ENCODE peak calls at places on chromosomes 1 and 21, in four cellular contexts. One of them, this sample, is unnamed.

GRCh38 chr21:31505975-31506374 is 153.5 kb upstream of the SOD1 start:
- DNase-seq in heart right ventricle: no peak
- DNase-seq in AG10803: no peak
- DNase-seq in stomach: no peak
- DNase-seq in this sample: no peak

GRCh38 chr1:162003061-162003824 is 20.4 kb downstream of the OLFML2B start:
- DNase-seq in heart right ventricle: no peak
- DNase-seq in stomach: no peak
- DNase-seq in AG10803: peak
- DNase-seq in this sample: peak

GRCh38 chr21:41162111-41162510 is 5.8 kb upstream of the BACE2 start:
- DNase-seq in AG10803: no peak
- DNase-seq in stomach: no peak
- DNase-seq in heart right ventricle: no peak
- DNase-seq in this sample: no peak

GRCh38 chr21:44838038-44838895 is 20.4 kb upstream of the SUMO3 start:
- DNase-seq in heart right ventricle: no peak
- DNase-seq in stomach: no peak
- DNase-seq in AG10803: no peak
- DNase-seq in this sample: no peak

GRCh38 chr1:217333939-217334338 is 297.0 kb downstream of the GPATCH2 start:
- DNase-seq in stomach: no peak
- DNase-seq in AG10803: peak
- DNase-seq in heart right ventricle: no peak
- DNase-seq in this sample: no peak

GRCh38 chr1:178004926-178005391 is 35.1 kb upstream of the SEC16B start:
- DNase-seq in stomach: no peak
- DNase-seq in AG10803: peak
- DNase-seq in heart right ventricle: no peak
- DNase-seq in this sample: no peak

GRCh38 chr1:43302721-43303476 is 2.1 kb downstream of the TIE1 start:
- DNase-seq in stomach: no peak
- DNase-seq in AG10803: no peak
- DNase-seq in heart right ventricle: no peak
- DNase-seq in this sample: no peak

GRCh38 chr1:67953301-67953700 is 97.1 kb downstream of the DIRAS3 start:
- DNase-seq in AG10803: no peak
- DNase-seq in stomach: no peak
- DNase-seq in heart right ventricle: no peak
- DNase-seq in this sample: no peak

GRCh38 chr1:75655931-75656330 is 45.0 kb upstream of the SLC44A5 start:
- DNase-seq in AG10803: no peak
- DNase-seq in stomach: no peak
- DNase-seq in heart right ventricle: no peak
- DNase-seq in this sample: no peak

GRCh38 chr1:65232402-65233122 is 76.8 kb upstream of the DNAJC6 start:
- DNase-seq in AG10803: no peak
- DNase-seq in heart right ventricle: no peak
- DNase-seq in stomach: no peak
- DNase-seq in this sample: no peak

GRCh38 chr1:231596337-231596791 is 30.2 kb upstream of the DISC1 start:
- DNase-seq in stomach: no peak
- DNase-seq in heart right ventricle: no peak
- DNase-seq in AG10803: no peak
- DNase-seq in this sample: no peak

GRCh38 chr1:87794788-87795614 is 466.3 kb downstream of the LMO4 start:
- DNase-seq in AG10803: peak
- DNase-seq in heart right ventricle: no peak
- DNase-seq in stomach: no peak
- DNase-seq in this sample: no peak

GRCh38 chr1:238619652-238620051 is 728.9 kb upstream of the ZP4 start:
- DNase-seq in stomach: no peak
- DNase-seq in AG10803: no peak
- DNase-seq in heart right ventricle: no peak
- DNase-seq in this sample: no peak

GRCh38 chr1:66166746-66167145 is 367.2 kb upstream of the SGIP1 start:
- DNase-seq in stomach: no peak
- DNase-seq in heart right ventricle: no peak
- DNase-seq in AG10803: peak
- DNase-seq in this sample: no peak

GRCh38 chr1:98289296-98289695 is 368.5 kb upstream of the DPYD start:
- DNase-seq in AG10803: no peak
- DNase-seq in heart right ventricle: no peak
- DNase-seq in stomach: no peak
- DNase-seq in this sample: no peak

GRCh38 chr1:30106125-30106524 is 617.3 kb downstream of the MATN1 start:
- DNase-seq in stomach: no peak
- DNase-seq in heart right ventricle: no peak
- DNase-seq in AG10803: peak
- DNase-seq in this sample: no peak

GRCh38 chr1:31650161-31650560 is 5.5 kb upstream of the PEF1 start:
- DNase-seq in stomach: no peak
- DNase-seq in AG10803: peak
- DNase-seq in heart right ventricle: no peak
- DNase-seq in this sample: no peak

GRCh38 chr1:225768662-225769426 is 8.8 kb upstream of the SRP9 start:
- DNase-seq in stomach: no peak
- DNase-seq in heart right ventricle: no peak
- DNase-seq in AG10803: no peak
- DNase-seq in this sample: no peak

GRCh38 chr1:11431946-11432507 is 46.9 kb upstream of the DISP3 start:
- DNase-seq in heart right ventricle: no peak
- DNase-seq in stomach: no peak
- DNase-seq in AG10803: no peak
- DNase-seq in this sample: no peak

GRCh38 chr1:246005067-246005466 is 502.0 kb downstream of the SMYD3 start:
- DNase-seq in AG10803: peak
- DNase-seq in stomach: no peak
- DNase-seq in heart right ventricle: no peak
- DNase-seq in this sample: peak

GRCh38 chr1:227416156-227416865 is 98.0 kb upstream of the CDC42BPA start:
- DNase-seq in stomach: no peak
- DNase-seq in AG10803: peak
- DNase-seq in heart right ventricle: no peak
- DNase-seq in this sample: no peak

GRCh38 chr1:228697209-228698016 is 37.9 kb upstream of the RHOU start:
- DNase-seq in heart right ventricle: peak
- DNase-seq in AG10803: peak
- DNase-seq in stomach: peak
- DNase-seq in this sample: no peak

GRCh38 chr1:212234431-212235298 is 50.5 kb upstream of the PPP2R5A start:
- DNase-seq in stomach: no peak
- DNase-seq in AG10803: peak
- DNase-seq in heart right ventricle: no peak
- DNase-seq in this sample: peak

GRCh38 chr21:45295576-45296365 is 8.1 kb upstream of the POFUT2 start:
- DNase-seq in heart right ventricle: no peak
- DNase-seq in stomach: peak
- DNase-seq in AG10803: peak
- DNase-seq in this sample: peak

DNA sequence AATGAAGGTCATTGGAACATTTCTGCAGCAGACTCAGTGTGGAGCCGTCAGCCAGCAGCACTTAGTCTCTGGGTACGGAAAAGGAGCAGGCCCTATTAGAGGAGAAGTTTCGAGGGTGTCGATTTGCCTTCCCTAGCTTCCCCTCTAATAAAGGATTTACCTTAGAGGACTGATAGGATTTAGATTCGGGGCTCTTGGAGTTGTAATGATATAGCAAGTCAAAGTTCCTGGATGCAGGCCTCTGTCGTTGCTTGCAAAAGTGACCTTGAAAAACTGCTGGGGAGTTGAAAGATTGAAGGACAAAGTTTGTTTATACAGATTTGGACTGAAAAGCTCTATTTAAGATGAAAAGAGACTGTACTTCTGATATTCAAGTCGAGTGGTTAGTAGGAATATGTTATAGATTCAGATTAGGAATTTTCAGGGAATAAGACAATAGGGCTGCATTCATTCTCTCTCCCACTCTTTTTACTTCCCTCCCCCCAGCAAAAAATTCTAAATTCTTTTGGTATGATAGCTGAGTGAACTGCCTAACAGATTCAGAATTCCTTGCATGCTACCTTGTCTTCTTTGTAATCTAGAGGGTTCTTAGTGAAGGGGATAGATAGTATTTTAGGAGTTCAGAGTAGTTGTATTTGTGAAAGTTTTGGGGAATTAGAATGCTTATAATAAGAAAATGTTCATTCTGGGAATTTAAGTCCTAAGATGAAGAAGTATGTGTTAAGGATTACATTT is 19.2 kb downstream of the NFYC start:
- DNase-seq in stomach: no peak
- DNase-seq in heart right ventricle: no peak
- DNase-seq in AG10803: no peak
- DNase-seq in this sample: no peak
- H3K4me3 ChIP-seq in stomach: peak
- H3K4me3 ChIP-seq in heart right ventricle: peak
- H3K4me3 ChIP-seq in AG10803: peak
- H3K4me3 ChIP-seq in this sample: peak

DNA sequence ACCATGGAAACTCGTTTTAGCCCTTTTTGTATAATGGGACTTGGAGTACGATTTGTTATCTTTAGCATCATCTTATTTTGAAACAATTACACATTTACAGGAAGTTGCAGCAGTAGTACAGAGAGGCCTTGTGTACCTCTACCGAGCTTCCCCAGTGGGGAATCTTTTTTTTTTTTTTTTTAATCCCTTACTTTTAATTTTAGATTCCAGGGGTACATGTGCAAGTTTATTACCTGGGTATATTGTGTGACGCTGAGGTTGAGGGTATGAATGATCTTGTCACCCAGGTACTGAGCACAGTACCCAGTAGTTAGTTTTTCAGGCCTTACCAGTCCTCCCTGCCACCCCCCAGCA is 45.9 kb downstream of the HHAT start:
- DNase-seq in stomach: no peak
- DNase-seq in AG10803: no peak
- DNase-seq in heart right ventricle: no peak
- DNase-seq in this sample: no peak
- TF ChIP-seq CTCF in stomach: no peak
- TF ChIP-seq CTCF in AG10803: no peak
- TF ChIP-seq CTCF in heart right ventricle: no peak
- TF ChIP-seq CTCF in this sample: no peak

DNA sequence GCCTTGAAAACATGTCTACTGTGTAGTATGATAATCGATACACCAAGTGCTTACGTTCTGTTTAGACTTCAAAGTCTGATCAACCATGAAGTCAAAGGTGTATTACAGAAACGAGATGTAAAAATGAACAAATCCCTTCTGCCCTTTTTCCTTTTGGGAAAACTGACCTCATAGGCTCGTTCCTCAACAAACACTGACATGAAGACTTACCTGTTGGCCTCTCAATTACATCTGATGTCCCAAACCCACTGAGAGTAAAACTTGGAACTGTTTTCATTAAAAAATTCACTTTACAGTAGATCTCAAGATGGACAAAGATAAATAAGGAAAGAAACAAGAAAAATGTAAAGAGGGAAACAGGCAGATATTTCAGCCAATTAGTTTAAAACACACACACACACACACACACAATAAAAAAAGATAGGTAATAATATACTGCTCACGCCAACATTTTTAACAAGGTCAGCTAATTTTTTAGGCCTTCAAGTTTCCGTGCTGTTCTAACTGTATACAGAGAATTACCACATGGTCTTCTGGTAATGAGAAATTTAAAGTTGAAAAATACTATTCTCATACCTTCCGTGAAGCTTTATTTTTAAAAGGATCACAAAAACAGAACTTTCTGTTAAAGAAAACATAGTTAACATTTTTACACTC is 2.1 kb downstream of the HMGN1 start:
- DNase-seq in AG10803: no peak
- DNase-seq in stomach: no peak
- DNase-seq in heart right ventricle: no peak
- DNase-seq in this sample: no peak
- H3K4me3 ChIP-seq in AG10803: no peak
- H3K4me3 ChIP-seq in stomach: peak
- H3K4me3 ChIP-seq in heart right ventricle: no peak
- H3K4me3 ChIP-seq in this sample: peak

GRCh38 chr1:40626383-40626770 is 39.1 kb downstream of the RIMS3 start:
- DNase-seq in stomach: no peak
- DNase-seq in AG10803: no peak
- DNase-seq in heart right ventricle: no peak
- DNase-seq in this sample: no peak

GRCh38 chr1:40622051-40622450 is 43.4 kb downstream of the RIMS3 start:
- DNase-seq in heart right ventricle: no peak
- DNase-seq in AG10803: no peak
- DNase-seq in stomach: no peak
- DNase-seq in this sample: no peak

GRCh38 chr1:40625476-40626382 is 39.8 kb downstream of the RIMS3 start:
- DNase-seq in heart right ventricle: no peak
- DNase-seq in AG10803: peak
- DNase-seq in stomach: no peak
- DNase-seq in this sample: no peak

GRCh38 chr1:40622936-40623629 is 42.4 kb downstream of the RIMS3 start:
- DNase-seq in heart right ventricle: no peak
- DNase-seq in AG10803: no peak
- DNase-seq in stomach: no peak
- DNase-seq in this sample: no peak

DNA sequence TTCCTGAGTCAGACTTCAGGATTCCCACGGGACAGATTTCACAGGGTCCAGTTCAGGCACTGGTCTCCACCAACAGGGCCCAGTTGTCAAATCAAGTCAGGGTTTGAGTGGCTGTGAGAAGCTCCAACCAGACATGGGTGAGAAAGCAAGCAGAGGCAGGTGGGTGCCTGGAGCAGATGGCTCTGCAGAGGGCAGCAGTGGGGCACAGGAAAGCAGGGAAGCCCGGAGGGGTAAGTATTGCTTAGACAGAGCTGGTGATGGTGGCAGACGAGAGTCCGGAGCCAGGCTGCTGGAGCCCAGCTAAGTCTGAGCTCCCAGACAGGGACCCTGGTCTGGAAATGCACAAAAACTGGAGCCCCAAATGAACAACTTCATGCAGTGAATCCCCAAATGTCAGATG is 40.4 kb downstream of the RIMS3 start:
- DNase-seq in heart right ventricle: peak
- DNase-seq in AG10803: no peak
- DNase-seq in stomach: peak
- DNase-seq in this sample: no peak
- TF ChIP-seq CTCF in heart right ventricle: peak
- TF ChIP-seq CTCF in AG10803: peak
- TF ChIP-seq CTCF in stomach: peak
- TF ChIP-seq CTCF in this sample: peak

GRCh38 chr1:224559971-224560728 is 56.0 kb upstream of the CNIH3 start:
- DNase-seq in AG10803: peak
- DNase-seq in stomach: no peak
- DNase-seq in heart right ventricle: no peak
- DNase-seq in this sample: no peak

GRCh38 chr1:224558904-224559303 is 57.2 kb upstream of the CNIH3 start:
- DNase-seq in AG10803: no peak
- DNase-seq in stomach: no peak
- DNase-seq in heart right ventricle: no peak
- DNase-seq in this sample: no peak

GRCh38 chr1:224554056-224554455 is 62.1 kb upstream of the CNIH3 start:
- DNase-seq in AG10803: no peak
- DNase-seq in stomach: no peak
- DNase-seq in heart right ventricle: no peak
- DNase-seq in this sample: no peak

GRCh38 chr1:224554620-224555259 is 61.4 kb upstream of the CNIH3 start:
- DNase-seq in heart right ventricle: no peak
- DNase-seq in stomach: no peak
- DNase-seq in AG10803: no peak
- DNase-seq in this sample: no peak
- H3K4me3 ChIP-seq in heart right ventricle: no peak
- H3K4me3 ChIP-seq in stomach: no peak
- H3K4me3 ChIP-seq in AG10803: no peak
- H3K4me3 ChIP-seq in this sample: no peak

This sample was measured in AG04449.